ENCODE peak calls at places on chromosomes 3 and 15, in seven cellular contexts. R is K562, W is GM12865, G is Calu3, D is SK-N-SH, F is nephron progenitor cell, K is spleen. B is an unnamed sample.

GRCh38 chr3:82133070-82133606 is 371.7 kb upstream of the GBE1 start:
- DNase-seq in R (peak; percentile 44), W (peak; percentile 77), G (peak; percentile 54), D (peak; percentile 50), F (peak; percentile 60), K (peak; percentile 79), B (peak; percentile 39)

GRCh38 chr15:43928152-43928551 is 101.3 kb downstream of the WDR76 start:
- DNase-seq in R (no peak), W (no peak), G (no peak), D (no peak), F (no peak), K (peak; percentile 20), B (no peak)

GRCh38 chr3:142987080-142987700 is 14.2 kb upstream of the U2SURP start:
- DNase-seq in R (peak; percentile 59), W (peak; percentile 53), G (no peak), D (peak; percentile 52), F (no peak), K (no peak), B (peak; percentile 49)

GRCh38 chr3:105845488-105845887 is 23.3 kb downstream of the CBLB start:
- DNase-seq in R (no peak), W (no peak), G (no peak), D (no peak), F (no peak), K (no peak), B (no peak)

GRCh38 chr3:32545305-32545704 is 25.4 kb downstream of the DYNC1LI1 start:
- DNase-seq in R (no peak), W (no peak), G (no peak), D (no peak), F (no peak), K (no peak), B (no peak)

GRCh38 chr3:152298393-152299242 is 29.9 kb downstream of the MBNL1 start:
- DNase-seq in R (peak; percentile 83), W (peak; percentile 88), G (peak; percentile 78), D (peak; percentile 60), F (no peak), K (no peak), B (peak; percentile 41)

GRCh38 chr3:93969443-93969842 is 4.3 kb downstream of the PROS1 start:
- DNase-seq in R (peak; percentile 48), W (no peak), G (no peak), D (no peak), F (no peak), K (no peak), B (no peak)

GRCh38 chr3:1007890-1008289 is 84.9 kb upstream of the CNTN6 start:
- DNase-seq in R (no peak), W (no peak), G (no peak), D (no peak), F (no peak), K (no peak), B (no peak)

GRCh38 chr15:71221417-71221816 is 106.1 kb downstream of the THSD4 start:
- DNase-seq in R (no peak), W (no peak), G (no peak), D (no peak), F (no peak), K (no peak), B (no peak)

GRCh38 chr15:71168163-71168832 is 53.0 kb downstream of the THSD4 start:
- DNase-seq in R (no peak), W (no peak), G (no peak), D (no peak), F (no peak), K (no peak), B (no peak)

GRCh38 chr15:62753518-62754221 is 288.9 kb upstream of the TPM1 start:
- DNase-seq in R (no peak), W (no peak), G (no peak), D (no peak), F (no peak), K (no peak), B (no peak)

GRCh38 chr15:31262143-31262530 is 64.5 kb upstream of the KLF13 start:
- DNase-seq in R (no peak), W (no peak), G (no peak), D (no peak), F (no peak), K (peak; percentile 68), B (no peak)

GRCh38 chr15:27797765-27798164 is 301.4 kb downstream of the OCA2 start:
- DNase-seq in R (no peak), W (no peak), G (no peak), D (no peak), F (no peak), K (no peak), B (no peak)

GRCh38 chr3:197308591-197308990 is 10.2 kb upstream of the DLG1 start:
- DNase-seq in R (no peak), W (no peak), G (no peak), D (no peak), F (no peak), K (no peak), B (no peak)

GRCh38 chr15:98085003-98085639 is 124.6 kb downstream of the ARRDC4 start:
- DNase-seq in R (peak; percentile 72), W (peak; percentile 54), G (peak; percentile 61), D (peak; percentile 44), F (peak; percentile 21), K (no peak), B (peak; percentile 40)

GRCh38 chr3:10289077-10289476 is 3.7 kb downstream of the GHRL start:
- DNase-seq in R (no peak), W (no peak), G (no peak), D (no peak), F (no peak), K (no peak), B (no peak)

GRCh38 chr3:42070089-42070885 is 20.9 kb upstream of the TRAK1 start:
- DNase-seq in R (no peak), W (no peak), G (no peak), D (no peak), F (no peak), K (no peak), B (no peak)

GRCh38 chr15:82916161-82916952 is 36.2 kb downstream of the HOMER2 start:
- DNase-seq in R (no peak), W (no peak), G (no peak), D (no peak), F (no peak), K (no peak), B (no peak)

GRCh38 chr3:150349314-150350097 is 58.6 kb upstream of the TSC22D2 start:
- DNase-seq in R (no peak), W (no peak), G (peak; percentile 46), D (no peak), F (no peak), K (peak; percentile 35), B (no peak)

GRCh38 chr3:46408853-46409252 is 1.8 kb downstream of the CCRL2 start:
- DNase-seq in R (peak; percentile 39), W (no peak), G (no peak), D (no peak), F (no peak), K (no peak), B (peak; percentile 1)
- TF ChIP-seq CTCF in R (no peak), W (no peak), G (no peak), D (no peak), F (no peak), K (no peak), B (no peak)

DNA sequence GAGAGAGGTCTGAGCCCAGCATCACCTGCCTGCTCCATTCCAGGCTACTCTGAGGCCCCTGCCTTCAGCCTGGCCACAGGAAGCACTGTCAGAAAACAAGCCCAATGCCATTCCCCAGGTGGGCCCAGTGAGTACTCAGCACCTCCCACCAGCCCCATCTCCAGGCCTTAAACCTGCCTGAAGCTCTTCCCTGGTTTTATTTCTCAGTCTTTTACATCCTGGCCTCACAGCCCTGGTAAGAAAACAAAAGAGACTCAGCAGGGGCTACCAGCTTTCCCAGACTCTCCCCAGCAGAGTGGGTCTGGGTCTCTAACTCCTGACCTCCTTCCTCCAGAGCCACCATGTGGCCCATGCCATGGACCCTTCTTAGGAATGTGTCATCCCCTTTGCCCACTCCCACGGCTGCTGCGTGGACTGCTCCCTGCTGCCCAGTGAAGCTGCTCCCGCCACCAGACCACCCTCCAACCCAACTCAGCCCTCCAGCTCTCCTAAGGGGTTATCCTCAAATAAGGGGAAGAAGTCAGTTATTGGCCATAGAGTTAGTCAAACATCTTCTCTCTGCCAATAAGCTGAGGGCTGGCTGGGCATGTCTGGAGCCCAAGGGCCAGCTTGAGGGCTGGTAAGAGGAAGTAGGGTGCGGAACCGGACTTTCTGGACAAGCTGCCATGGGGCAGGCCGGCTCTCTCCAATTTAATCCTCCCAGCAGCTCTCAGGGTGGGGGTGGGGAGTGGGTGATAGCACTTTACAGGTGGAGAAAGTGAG is 116.7 kb upstream of the LINGO1 start:
- DNase-seq in R (no peak), W (no peak), G (no peak), D (no peak), F (no peak), K (no peak), B (no peak)
- TF ChIP-seq CTCF in R (no peak), W (no peak), G (no peak), D (no peak), F (no peak), K (no peak), B (no peak)

DNA sequence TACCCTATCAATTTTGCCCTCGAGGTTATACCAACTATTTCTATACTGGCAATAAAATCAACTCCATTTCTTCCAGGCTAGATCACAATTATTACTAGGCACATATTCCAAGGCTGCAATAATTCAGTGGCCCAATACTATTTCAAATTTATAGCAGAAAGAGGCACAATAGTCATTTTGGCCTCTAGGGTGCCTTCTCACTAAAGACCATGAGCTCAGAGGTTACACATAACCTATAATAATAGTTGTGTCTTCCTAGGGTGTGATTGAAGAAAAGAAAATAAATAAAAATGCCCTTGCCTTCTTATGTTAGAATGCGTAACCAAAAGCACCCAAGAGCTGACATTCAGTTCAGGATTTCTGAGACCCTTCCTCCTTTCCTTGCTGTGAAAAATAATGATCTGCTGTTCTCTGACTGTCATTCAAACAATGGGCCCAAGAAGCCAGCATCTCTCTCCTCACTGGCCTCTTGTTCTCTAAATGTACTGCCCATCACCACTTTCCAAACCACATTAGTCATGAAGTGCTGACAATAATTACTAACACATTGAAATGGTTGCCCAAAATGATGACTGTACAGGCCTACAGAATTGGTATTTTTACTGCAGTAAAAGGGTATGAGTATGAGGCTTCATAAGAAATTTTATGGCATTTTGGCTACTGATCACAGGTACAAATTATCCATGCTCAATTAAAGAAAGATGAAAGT is 244.8 kb downstream of the LRRN1 start:
- DNase-seq in R (no peak), W (no peak), G (no peak), D (no peak), F (no peak), K (no peak), B (no peak)
- TF ChIP-seq CTCF in R (no peak), W (no peak), G (no peak), D (no peak), F (no peak), K (no peak), B (no peak)

GRCh38 chr3:99634881-99635280 is 3.5 kb upstream of the COL8A1 start:
- DNase-seq in R (no peak), W (no peak), G (no peak), D (no peak), F (no peak), K (no peak), B (no peak)

GRCh38 chr3:99635348-99635747 is 3.0 kb upstream of the COL8A1 start:
- DNase-seq in R (no peak), W (no peak), G (no peak), D (no peak), F (no peak), K (no peak), B (no peak)

GRCh38 chr3:99638244-99638948 is at the start of gene COL8A1:
- DNase-seq in R (no peak), W (no peak), G (peak; percentile 19), D (no peak), F (peak; percentile 69), K (no peak), B (no peak)

GRCh38 chr3:99637381-99638111 is 848 bp upstream of the COL8A1 start:
- DNase-seq in R (no peak), W (no peak), G (no peak), D (peak; percentile 3), F (peak; percentile 35), K (no peak), B (peak; percentile 11)

GRCh38 chr3:99637041-99637380 is 1.4 kb upstream of the COL8A1 start:
- DNase-seq in R (no peak), W (no peak), G (no peak), D (no peak), F (no peak), K (no peak), B (no peak)
- TF ChIP-seq CTCF in R (no peak), W (no peak), G (no peak), D (peak; percentile 33), F (no peak), K (no peak), B (no peak)

B was measured in GM13976.